ENCODE peak calls at places on chromosomes 3 and 15, in nine cellular contexts. Q is A673, B is EL, N is fibroblast of mammary gland, M is NCI-H1694, O is endothelial cell, P is progenitor cell of endocrine pancreas, K is heart left ventricle, E is GM23338. Z is an unnamed sample.

GRCh38 chr15:92149029-92149428 is 244.7 kb upstream of the ST8SIA2 start:
- DNase-seq in Q (peak; percentile 15), B (no peak), N (peak; percentile 85), M (no peak), O (no peak), P (no peak), K (no peak), E (no peak), Z (no peak)

GRCh38 chr3:54167999-54168398 is 45.6 kb downstream of the CACNA2D3 start:
- DNase-seq in Q (no peak), B (no peak), N (no peak), M (no peak), O (no peak), P (no peak), K (no peak), E (no peak), Z (no peak)

GRCh38 chr3:11774296-11774877 is 72.3 kb downstream of the TAMM41 start:
- DNase-seq in Q (peak; percentile 35), B (peak; percentile 55), N (peak; percentile 30), M (no peak), O (peak; percentile 56), P (peak; percentile 23), K (peak; percentile 15), E (peak; percentile 89), Z (peak; percentile 35)

GRCh38 chr3:177039875-177040274 is 157.4 kb downstream of the TBL1XR1 start:
- DNase-seq in Q (no peak), B (no peak), N (no peak), M (no peak), O (no peak), P (no peak), K (no peak), E (no peak), Z (no peak)

GRCh38 chr15:75577401-75578205 is 1.5 kb downstream of the PTPN9 start:
- DNase-seq in Q (no peak), B (peak; percentile 30), N (no peak), M (no peak), O (no peak), P (no peak), K (no peak), E (peak; percentile 46), Z (peak; percentile 38)

GRCh38 chr3:128922804-128923459 is 43.5 kb downstream of the ACAD9 start:
- DNase-seq in Q (no peak), B (no peak), N (no peak), M (no peak), O (no peak), P (no peak), K (no peak), E (no peak), Z (peak; percentile 64)

GRCh38 chr3:151200586-151200985 is 2.4 kb downstream of the GPR171 start:
- DNase-seq in Q (no peak), B (no peak), N (no peak), M (no peak), O (no peak), P (no peak), K (no peak), E (no peak), Z (no peak)

GRCh38 chr15:80596521-80596976 is 98.6 kb upstream of the ABHD17C start:
- DNase-seq in Q (no peak), B (no peak), N (no peak), M (no peak), O (no peak), P (no peak), K (no peak), E (no peak), Z (no peak)

GRCh38 chr15:71291723-71292122 is 176.5 kb downstream of the THSD4 start:
- DNase-seq in Q (no peak), B (no peak), N (no peak), M (no peak), O (no peak), P (no peak), K (no peak), E (no peak), Z (no peak)

GRCh38 chr3:23916152-23916885 is 471 bp downstream of the NKIRAS1 start:
- DNase-seq in Q (no peak), B (no peak), N (peak; percentile 32), M (no peak), O (no peak), P (no peak), K (no peak), E (no peak), Z (no peak)

GRCh38 chr3:12999147-13000140 is 73.8 kb downstream of the IQSEC1 start:
- DNase-seq in Q (no peak), B (no peak), N (peak; percentile 30), M (no peak), O (no peak), P (no peak), K (peak; percentile 88), E (no peak), Z (peak; percentile 87)

Z was measured in KBM-7.